ENCODE peak calls at places on chromosomes 13 and 19, in four cellular contexts. K, M, L and W are unnamed samples. For H4K20me1, the result is how much of the 10 kb centered on the place peaks cover.

GRCh38 chr19:47322048-47322447 is 9.9 kb upstream of the C5AR2 start:
- DNase-seq in K (no peak), M (no peak), L (no peak), W (no peak)

GRCh38 chr13:28485551-28485950 is 9.4 kb downstream of the FLT1 start:
- DNase-seq in K (no peak), M (no peak), L (no peak), W (no peak)

GRCh38 chr19:862529-863304 is 3.3 kb downstream of the CFD start:
- DNase-seq in K (no peak), M (peak), L (peak), W (peak)

GRCh38 chr13:113879017-113879416 is 15.1 kb upstream of the GAS6 start:
- DNase-seq in K (no peak), M (no peak), L (no peak), W (no peak)

GRCh38 chr19:18093439-18094161 is 4.0 kb upstream of the MAST3 start:
- DNase-seq in K (peak), M (peak), L (no peak), W (no peak)

GRCh38 chr13:69579351-69579750 is 528.3 kb upstream of the ATXN8OS start:
- DNase-seq in K (no peak), M (no peak), L (no peak), W (no peak)

GRCh38 chr19:45779231-45780145 is 2.8 kb downstream of the DMPK start:
- DNase-seq in K (peak), M (peak), L (peak), W (peak)

GRCh38 chr13:75417647-75418046 is 64.3 kb downstream of the TBC1D4 start:
- DNase-seq in K (no peak), M (no peak), L (no peak), W (no peak)

DNA sequence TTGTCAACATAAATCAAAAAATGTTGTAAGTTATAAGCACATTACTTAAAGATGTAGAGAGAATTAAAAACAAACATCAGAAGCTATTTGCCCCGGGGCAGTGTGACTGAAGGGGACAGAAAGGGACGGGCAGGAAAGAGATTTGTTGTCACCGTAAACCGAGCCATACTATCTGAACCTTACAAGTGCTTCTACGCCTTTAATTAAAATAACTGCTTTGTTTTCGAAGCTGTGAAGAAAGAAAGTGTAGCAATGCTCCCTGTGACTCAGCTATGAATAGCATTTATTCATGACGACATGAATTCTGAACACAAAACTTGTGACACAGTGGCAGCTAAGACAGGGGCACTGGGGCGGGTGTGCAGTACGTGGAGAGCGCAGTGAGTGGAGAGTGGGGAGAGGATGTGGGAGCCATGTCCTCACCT is 30.0 kb downstream of the ZNF787 start:
- DNase-seq in K (no peak), M (no peak), L (no peak), W (no peak)
- H4K20me1 ChIP-seq in K (under half), M (under half), L (under half), W (under half)

GRCh38 chr13:36332986-36333385 is 13.2 kb downstream of the SPART start:
- DNase-seq in K (no peak), M (no peak), L (no peak), W (peak)
- TF ChIP-seq MYC in K (no peak), M (no peak), L (no peak), W (no peak)

GRCh38 chr13:80444240-80445015 is 103.5 kb upstream of the SPRY2 start:
- DNase-seq in K (no peak), M (no peak), L (no peak), W (no peak)
- H2AFZ ChIP-seq in K (no peak), M (no peak), L (no peak), W (no peak)

GRCh38 chr19:23770672-23771250 is 12.1 kb upstream of the ZNF681 start:
- DNase-seq in K (no peak), M (no peak), L (no peak), W (no peak)
- H4K20me1 ChIP-seq in K (under half), M (under half), L (under half), W (under half)

GRCh38 chr13:22196777-22197176 is 525.9 kb downstream of the FGF9 start:
- DNase-seq in K (no peak), M (no peak), L (no peak), W (no peak)

GRCh38 chr13:22198001-22198400 is 527.1 kb downstream of the FGF9 start:
- DNase-seq in K (no peak), M (no peak), L (no peak), W (no peak)

GRCh38 chr13:22193070-22193469 is 522.2 kb downstream of the FGF9 start:
- DNase-seq in K (no peak), M (no peak), L (no peak), W (no peak)

GRCh38 chr13:22195726-22196125 is 524.9 kb downstream of the FGF9 start:
- DNase-seq in K (no peak), M (no peak), L (no peak), W (no peak)

GRCh38 chr13:22194106-22194810 is 523.4 kb downstream of the FGF9 start:
- DNase-seq in K (no peak), M (no peak), L (no peak), W (no peak)
- TF ChIP-seq MYC in K (no peak), M (no peak), L (no peak), W (no peak)

GRCh38 chr19:33606556-33606955 is 15.2 kb upstream of the CHST8 start:
- DNase-seq in K (no peak), M (no peak), L (no peak), W (no peak)
- H2AFZ ChIP-seq in K (no peak), M (no peak), L (no peak), W (no peak)